ENCODE peak calls at places on chromosomes 11 and 22, in eight cellular contexts. P is transverse colon, T is sigmoid colon, B is HCT116, Y is HepG2, N is prostate gland, M is spleen, J is SK-N-SH. H is an unnamed sample.

GRCh38 chr11:86303257-86303656 is 1.2 kb downstream of the HIKESHI start:
- DNase-seq in P (no peak), T (no peak), B (no peak), Y (no peak), N (no peak), M (no peak), J (no peak), H (no peak)

GRCh38 chr22:35324762-35325161 is 25.1 kb downstream of the TOM1 start:
- DNase-seq in P (no peak), T (no peak), B (no peak), Y (no peak), N (no peak), M (no peak), J (no peak), H (no peak)

GRCh38 chr11:86180860-86181259 is 63.7 kb upstream of the EED start:
- DNase-seq in P (no peak), T (no peak), B (no peak), Y (no peak), N (no peak), M (no peak), J (no peak), H (no peak)

GRCh38 chr11:86896486-86896885 is 58.7 kb downstream of the FZD4 start:
- DNase-seq in P (no peak), T (no peak), B (no peak), Y (no peak), N (no peak), M (no peak), J (no peak), H (no peak)

GRCh38 chr11:65867284-65868071 is 5.1 kb downstream of the EFEMP2 start:
- DNase-seq in P (no peak), T (no peak), B (no peak), Y (no peak), N (no peak), M (peak; percentile 72), J (peak; percentile 73), H (no peak)

GRCh38 chr11:134407321-134407828 is 4.7 kb downstream of the B3GAT1 start:
- DNase-seq in P (no peak), T (no peak), B (no peak), Y (no peak), N (no peak), M (no peak), J (no peak), H (no peak)

GRCh38 chr11:16195659-16196058 is 160.7 kb downstream of the SOX6 start:
- DNase-seq in P (no peak), T (no peak), B (no peak), Y (peak; percentile 8), N (no peak), M (no peak), J (no peak), H (no peak)

GRCh38 chr11:46832511-46833214 is 13.4 kb downstream of the CKAP5 start:
- DNase-seq in P (no peak), T (no peak), B (no peak), Y (no peak), N (no peak), M (no peak), J (peak; percentile 38), H (no peak)

GRCh38 chr11:30585067-30585891 is 874 bp downstream of the MPPED2 start:
- DNase-seq in P (no peak), T (peak; percentile 74), B (no peak), Y (no peak), N (peak; percentile 51), M (peak; percentile 64), J (peak; percentile 79), H (no peak)

GRCh38 chr11:78564037-78564888 is 10.4 kb downstream of the NARS2 start:
- DNase-seq in P (peak; percentile 23), T (no peak), B (peak; percentile 51), Y (peak; percentile 60), N (peak; percentile 68), M (no peak), J (peak; percentile 36), H (no peak)

GRCh38 chr22:38796262-38796957 is 2.5 kb upstream of the DNAL4 start:
- DNase-seq in P (no peak), T (no peak), B (no peak), Y (no peak), N (no peak), M (no peak), J (no peak), H (no peak)

GRCh38 chr11:109960831-109961230 is 132.4 kb upstream of the ZC3H12C start:
- DNase-seq in P (peak; percentile 16), T (no peak), B (no peak), Y (no peak), N (no peak), M (no peak), J (no peak), H (no peak)

GRCh38 chr11:59810911-59811259 is 307 bp upstream of the MRPL16 start:
- DNase-seq in P (no peak), T (no peak), B (no peak), Y (no peak), N (no peak), M (no peak), J (no peak), H (no peak)

GRCh38 chr11:59812220-59812619 is 1.6 kb upstream of the MRPL16 start:
- DNase-seq in P (no peak), T (no peak), B (no peak), Y (no peak), N (no peak), M (no peak), J (no peak), H (no peak)

GRCh38 chr11:59818572-59818971 is 8.0 kb upstream of the MRPL16 start:
- DNase-seq in P (no peak), T (no peak), B (no peak), Y (no peak), N (no peak), M (no peak), J (no peak), H (no peak)

GRCh38 chr11:59813364-59813763 is 2.8 kb upstream of the MRPL16 start:
- DNase-seq in P (no peak), T (no peak), B (no peak), Y (no peak), N (no peak), M (no peak), J (no peak), H (no peak)

GRCh38 chr11:59815754-59816153 is 5.2 kb upstream of the MRPL16 start:
- DNase-seq in P (no peak), T (no peak), B (no peak), Y (no peak), N (no peak), M (no peak), J (no peak), H (no peak)
- H3K27ac ChIP-seq in P (no peak overlapping the region), T (no peak overlapping the region), B (no peak overlapping the region), Y (no peak overlapping the region), N (no peak overlapping the region), M (no peak overlapping the region), J (no peak overlapping the region), H (no peak overlapping the region)

DNA sequence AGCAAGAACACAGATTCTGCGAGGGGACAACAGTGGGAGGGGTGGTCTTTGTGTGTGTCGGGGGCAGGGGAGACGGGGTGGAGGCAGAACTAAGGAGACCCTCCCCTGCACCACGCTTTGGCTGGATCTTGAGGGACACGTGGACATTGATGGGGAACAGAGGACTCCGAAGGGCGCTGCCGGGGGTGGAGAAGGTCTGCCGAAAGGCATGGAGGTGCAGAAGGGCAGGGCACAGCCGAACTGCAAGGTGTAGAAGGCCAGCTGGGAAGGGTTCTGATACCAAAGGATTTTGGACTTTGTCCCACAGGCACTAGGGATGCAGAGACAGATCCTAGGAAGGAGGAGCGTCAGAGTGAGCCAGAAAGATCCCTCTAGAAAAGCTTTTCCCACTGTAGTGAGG is 107.7 kb upstream of the SYT13 start:
- DNase-seq in P (no peak), T (peak; percentile 52), B (no peak), Y (no peak), N (no peak), M (no peak), J (no peak), H (no peak)
- TF ChIP-seq POLR2AphosphoS5 in P (no peak), T (no peak), B (no peak), Y (no peak), N (no peak), M (no peak), J (no peak), H (no peak)

DNA sequence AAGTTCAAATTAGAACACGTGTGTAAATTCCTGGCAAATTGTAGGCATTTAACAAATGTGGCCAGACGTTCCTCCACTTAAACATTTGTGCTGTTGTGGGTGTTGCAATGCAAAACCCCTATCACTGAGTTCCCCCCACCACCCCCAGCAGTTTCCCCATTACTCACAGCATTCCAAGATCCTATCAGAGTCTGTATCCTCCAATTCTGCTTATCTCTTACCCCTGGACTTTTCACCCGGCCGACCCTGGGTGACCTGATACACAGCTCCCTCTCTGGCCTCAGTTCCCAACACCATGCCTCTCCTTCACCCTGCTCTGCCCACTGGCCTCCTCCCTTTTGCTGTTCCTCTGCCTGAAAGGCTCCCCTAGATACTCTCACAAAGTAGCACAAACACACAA is 31.4 kb upstream of the AQP11 start:
- DNase-seq in P (no peak), T (no peak), B (no peak), Y (peak; percentile 10), N (no peak), M (no peak), J (peak; percentile 19), H (no peak)
- H3K9me3 ChIP-seq in P (no peaks in the 10 kb centered on the region), T (no peaks in the 10 kb centered on the region), B (no peaks in the 10 kb centered on the region), Y (no peaks in the 10 kb centered on the region), N (no peaks in the 10 kb centered on the region), M (peaks cover 19% of the 10 kb centered on the region), J (peaks cover 3% of the 10 kb centered on the region), H (no peaks in the 10 kb centered on the region)

DNA sequence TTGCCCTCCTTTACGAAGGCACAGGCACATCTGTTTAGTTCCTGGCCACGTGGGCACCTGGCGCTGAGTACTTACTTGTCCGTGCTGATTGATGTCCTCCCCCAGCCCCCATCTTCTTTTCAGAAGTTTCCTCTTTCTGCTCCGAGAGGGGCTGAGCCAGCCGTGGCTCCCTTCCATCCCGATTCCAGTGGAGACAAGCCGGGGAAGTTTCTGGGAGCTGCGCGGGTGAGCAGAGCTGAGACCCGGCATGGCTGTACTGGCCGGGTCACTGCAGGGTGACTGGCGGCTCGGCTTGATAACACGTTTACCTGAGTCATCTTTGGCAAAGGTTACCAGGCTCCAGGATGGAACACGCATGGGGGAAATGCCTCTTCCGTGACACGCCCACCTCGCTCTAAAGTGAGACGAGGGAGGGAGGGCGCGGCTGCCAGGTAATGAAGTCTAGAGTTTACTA is 45.4 kb upstream of the ATXN10 start:
- DNase-seq in P (peak; percentile 80), T (no peak), B (peak; percentile 87), Y (peak; percentile 55), N (peak; percentile 87), M (peak; percentile 39), J (no peak), H (no peak)
- H3K27ac ChIP-seq in P (no peak overlapping the region), T (no peak overlapping the region), B (peak overlapping the region; percentile 59), Y (no peak overlapping the region), N (peak overlapping the region; percentile 41), M (no peak overlapping the region), J (no peak overlapping the region), H (no peak overlapping the region)

DNA sequence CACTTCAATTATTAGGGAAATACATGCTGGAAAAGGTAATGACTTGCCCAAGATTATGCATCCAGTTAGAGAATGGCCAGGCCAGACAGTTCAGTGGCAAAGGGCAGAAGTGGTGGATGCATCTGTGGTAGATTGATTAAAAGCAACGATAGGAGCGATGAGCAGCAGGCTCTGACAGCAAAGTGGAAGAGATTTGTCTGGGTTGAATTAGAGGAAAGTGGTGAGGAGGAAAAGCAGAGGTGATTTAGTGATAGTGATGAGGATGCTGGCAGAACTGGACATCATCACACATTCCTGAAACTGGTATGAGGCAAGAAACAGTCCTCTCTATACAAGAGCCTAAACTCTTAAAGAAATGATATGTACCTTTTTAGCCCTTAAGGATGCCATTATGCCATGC is 12.5 kb downstream of the HSD17B12 start:
- DNase-seq in P (no peak), T (no peak), B (no peak), Y (no peak), N (no peak), M (no peak), J (peak; percentile 58), H (no peak)
- TF ChIP-seq POLR2AphosphoS5 in P (no peak), T (no peak), B (no peak), Y (no peak), N (no peak), M (no peak), J (peak; percentile 46), H (no peak)

H was measured in vagina.